ENCODE peak calls at places on chromosome 15, in ten cellular contexts. C, G, S, X, B, E, R, V, K and U are unnamed samples.

GRCh38 chr15:44101944-44102343 is 93.1 kb downstream of the FRMD5 start:
- DNase-seq in G (no peak), X (peak), B (no peak), K (no peak), C (no peak), R (peak), S (no peak), V (no peak), E (no peak), U (no peak)

GRCh38 chr15:87877114-87877810 is 379.3 kb downstream of the NTRK3 start:
- DNase-seq in G (no peak), S (no peak), K (no peak), V (peak), B (no peak), X (peak), R (no peak), E (no peak), C (no peak), U (no peak)

GRCh38 chr15:70329179-70329578 is 231.5 kb upstream of the TLE3 start:
- DNase-seq in G (no peak), R (no peak), C (no peak), X (no peak), E (no peak), K (no peak), B (no peak), V (no peak), S (no peak), U (no peak)

GRCh38 chr15:31489801-31490646 is 163.4 kb downstream of the KLF13 start:
- DNase-seq in E (no peak), G (peak), B (peak), K (no peak), S (peak), C (peak), X (peak), V (peak), R (peak), U (no peak)

GRCh38 chr15:89888214-89888804 is 5.5 kb downstream of the AP3S2 start:
- DNase-seq in V (peak), S (peak), C (peak), R (peak), X (peak), B (no peak), E (no peak), K (no peak), G (no peak), U (no peak)

GRCh38 chr15:65184305-65184943 is 718 bp downstream of the CLPX start:
- DNase-seq in E (peak), S (peak), K (peak), C (peak), V (peak), R (peak), B (peak), X (peak), G (peak), U (peak)

GRCh38 chr15:67775265-67775664 is 50.0 kb upstream of the SKOR1 start:
- DNase-seq in X (peak), K (no peak), V (no peak), E (no peak), B (no peak), C (no peak), G (no peak), S (no peak), R (no peak), U (no peak)

GRCh38 chr15:63489352-63489751 is 15.0 kb upstream of the USP3 start:
- DNase-seq in C (no peak), R (no peak), V (no peak), K (no peak), E (no peak), G (no peak), X (no peak), S (no peak), B (no peak), U (no peak)

GRCh38 chr15:64930778-64931240 is 19.1 kb downstream of the ANKDD1A start:
- DNase-seq in K (no peak), C (no peak), R (peak), V (no peak), S (no peak), B (no peak), E (no peak), X (peak), G (no peak), U (no peak)

GRCh38 chr15:61092387-61093157 is 136.5 kb downstream of the RORA start:
- DNase-seq in S (no peak), G (no peak), R (no peak), X (no peak), V (no peak), K (no peak), C (no peak), B (no peak), E (no peak), U (no peak)

GRCh38 chr15:78353093-78353492 is 12.9 kb downstream of the CRABP1 start:
- DNase-seq in X (peak), G (no peak), R (no peak), S (peak), K (no peak), B (peak), C (no peak), E (no peak), V (no peak), U (no peak)
- H3K27ac ChIP-seq in X (no peak), G (no peak), R (no peak), S (no peak), K (no peak), B (no peak), C (no peak), E (no peak), V (no peak), U (no peak)

GRCh38 chr15:34366271-34367043 is 539 bp downstream of the LPCAT4 start:
- DNase-seq in K (peak), V (peak), X (peak), C (peak), R (peak), E (peak), G (peak), B (peak), S (peak), U (peak)
- TF ChIP-seq POLR2A in K (no peak), V (no peak), X (no peak), C (peak), R (no peak), E (no peak), G (no peak), B (no peak), S (no peak), U (no peak)

GRCh38 chr15:42584031-42584765 is 8.8 kb downstream of the STARD9 start:
- DNase-seq in S (no peak), K (no peak), B (peak), E (no peak), G (no peak), V (no peak), X (peak), C (no peak), R (peak), U (no peak)

GRCh38 chr15:42577514-42578031 is 2.2 kb downstream of the STARD9 start:
- DNase-seq in V (no peak), B (no peak), E (no peak), X (peak), C (no peak), R (no peak), G (no peak), K (no peak), S (no peak), U (no peak)

GRCh38 chr15:42578984-42579537 is 3.7 kb downstream of the STARD9 start:
- DNase-seq in B (no peak), V (no peak), E (no peak), G (no peak), S (no peak), C (no peak), K (no peak), X (no peak), R (no peak), U (no peak)

GRCh38 chr15:42581272-42581730 is 5.9 kb downstream of the STARD9 start:
- DNase-seq in C (peak), S (peak), R (peak), V (peak), E (peak), B (peak), G (peak), X (peak), K (peak), U (peak)

DNA sequence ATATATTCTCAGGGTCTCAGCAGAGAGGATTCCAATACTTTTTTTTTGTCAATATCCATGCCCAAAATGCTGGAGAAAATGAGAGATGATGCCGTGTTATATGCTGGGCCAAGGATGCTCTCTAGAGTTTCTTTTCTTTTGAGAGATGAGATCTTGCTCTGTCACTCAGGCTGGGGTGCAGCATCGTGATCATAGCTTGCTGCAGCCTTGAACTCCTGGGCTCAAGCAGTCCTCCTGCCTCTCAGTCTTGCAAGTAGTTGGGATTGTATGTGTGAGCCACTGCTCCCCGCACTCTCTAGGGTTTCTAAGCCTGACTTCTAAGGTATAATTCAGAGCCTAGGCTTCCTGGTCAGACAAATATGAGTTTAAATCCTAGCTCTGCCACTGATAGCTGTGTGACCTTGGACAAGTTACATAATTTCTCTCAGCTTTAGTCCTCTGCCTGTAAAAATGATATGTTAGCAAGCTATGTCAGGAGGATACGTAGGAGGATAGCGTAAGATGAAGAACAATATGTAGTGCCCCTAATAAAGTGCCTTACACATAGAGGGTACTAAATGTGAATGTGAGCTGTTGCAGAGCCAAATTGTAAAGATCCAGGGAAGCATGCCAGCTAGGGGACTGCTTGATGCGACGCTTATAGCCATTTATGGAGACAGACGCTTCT is 7.3 kb downstream of the STARD9 start:
- DNase-seq in C (no peak), X (no peak), V (no peak), G (no peak), R (no peak), B (no peak), K (no peak), S (no peak), E (no peak), U (no peak)
- H3K27ac ChIP-seq in C (peak), X (no peak), V (no peak), G (peak), R (no peak), B (no peak), K (peak), S (no peak), E (peak), U (no peak)

GRCh38 chr15:74540761-74541493 is at the start of gene ARID3B:
- DNase-seq in V (peak), R (peak), B (peak), E (peak), S (peak), X (peak), G (peak), C (peak), K (peak), U (peak)
- TF ChIP-seq POLR2A in V (peak), R (peak), B (peak), E (peak), S (peak), X (peak), G (no peak), C (peak), K (no peak), U (peak)

GRCh38 chr15:92116320-92116719 is 262.8 kb downstream of the SLCO3A1 start:
- DNase-seq in R (no peak), S (no peak), G (no peak), E (no peak), X (no peak), B (no peak), K (no peak), C (no peak), V (no peak), U (no peak)

GRCh38 chr15:92115834-92116233 is 262.3 kb downstream of the SLCO3A1 start:
- DNase-seq in E (no peak), V (no peak), X (no peak), C (no peak), K (no peak), S (no peak), R (no peak), G (no peak), B (no peak), U (no peak)

GRCh38 chr15:92118162-92118935 is 264.8 kb downstream of the SLCO3A1 start:
- DNase-seq in X (peak), G (no peak), B (no peak), R (no peak), K (no peak), E (no peak), V (no peak), C (no peak), S (no peak), U (no peak)

GRCh38 chr15:92118936-92119325 is 265.4 kb downstream of the SLCO3A1 start:
- DNase-seq in K (no peak), C (no peak), B (no peak), E (no peak), S (no peak), G (no peak), R (no peak), X (no peak), V (no peak), U (no peak)

GRCh38 chr15:92117301-92117731 is 263.8 kb downstream of the SLCO3A1 start:
- DNase-seq in K (peak), R (no peak), G (no peak), S (no peak), V (peak), E (no peak), X (no peak), B (no peak), C (no peak), U (peak)
- H3K27ac ChIP-seq in K (no peak), R (no peak), G (no peak), S (no peak), V (no peak), E (no peak), X (no peak), B (no peak), C (no peak), U (no peak)

DNA sequence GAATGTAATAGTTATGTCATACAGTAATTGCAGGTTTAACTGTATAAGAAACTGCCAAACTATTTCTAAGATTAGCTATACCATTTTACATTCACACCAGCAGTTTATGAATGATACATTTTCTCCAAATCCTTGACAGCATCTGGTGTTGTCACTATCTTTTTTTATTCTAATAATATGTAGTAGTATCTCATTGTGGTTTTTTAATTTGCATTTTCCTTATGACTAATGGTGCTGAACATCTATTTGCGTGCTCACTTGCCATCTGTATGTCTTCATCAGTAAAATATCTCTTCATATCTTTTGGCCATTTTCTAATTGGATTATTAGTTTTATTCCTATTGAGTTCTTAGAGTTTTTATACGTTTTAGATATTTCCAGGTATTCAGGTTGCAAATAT is 994.0 kb upstream of the SEMA6D start:
- DNase-seq in E (no peak), K (no peak), S (no peak), X (no peak), V (no peak), G (no peak), B (no peak), R (no peak), C (no peak), U (no peak)
- TF ChIP-seq POLR2A in E (no peak), K (no peak), S (no peak), X (no peak), V (no peak), G (no peak), B (no peak), R (no peak), C (no peak), U (no peak)

DNA sequence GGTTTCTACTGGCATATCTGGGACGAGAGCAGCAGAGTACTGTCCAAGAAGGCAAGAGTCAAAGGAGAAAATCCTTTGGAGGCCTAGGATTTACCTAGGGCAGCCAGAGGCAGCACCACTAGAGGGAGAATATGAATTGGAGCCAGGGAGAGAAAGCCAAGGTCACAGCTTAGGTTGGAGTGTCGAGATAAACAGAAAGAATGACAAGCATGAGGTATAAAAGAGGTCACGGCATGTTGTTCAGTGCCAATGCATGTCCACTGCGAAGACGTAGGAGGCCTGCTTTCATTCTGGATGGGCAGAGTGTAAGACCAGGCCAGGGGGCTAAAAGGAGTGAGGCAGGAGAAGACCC is 47.2 kb downstream of the THBS1 start:
- DNase-seq in R (peak), S (no peak), K (no peak), C (no peak), V (peak), G (no peak), X (no peak), E (no peak), B (no peak), U (no peak)
- H3K27ac ChIP-seq in R (no peak), S (no peak), K (no peak), C (peak), V (no peak), G (peak), X (no peak), E (no peak), B (no peak), U (no peak)

GRCh38 chr15:51093865-51094605 is 671 bp downstream of the TNFAIP8L3 start:
- DNase-seq in B (no peak), K (peak), C (peak), X (no peak), E (peak), V (no peak), S (peak), G (peak), R (peak), U (peak)
- TF ChIP-seq POLR2A in B (no peak), K (no peak), C (no peak), X (no peak), E (no peak), V (no peak), S (no peak), G (no peak), R (peak), U (no peak)